ENCODE peak calls at places on chromosomes 4 and X, in eight cellular contexts. B, J, M, W, Z, R, V and O are unnamed samples.

GRCh38 chr4:3409571-3410091 is 32.1 kb upstream of the HGFAC start:
- DNase-seq in B (no peak), J (no peak), M (no peak), W (no peak), Z (no peak), R (no peak), V (no peak), O (no peak)

GRCh38 chrX:137058339-137059127 is 24.7 kb upstream of the GPR101 start:
- DNase-seq in B (no peak), J (no peak), M (no peak), W (no peak), Z (no peak), R (no peak), V (no peak), O (no peak)

GRCh38 chr4:154125340-154125739 is 336.5 kb upstream of the SFRP2 start:
- DNase-seq in B (no peak), J (no peak), M (no peak), W (no peak), Z (peak), R (no peak), V (no peak), O (no peak)

GRCh38 chr4:140326395-140326993 is 47.0 kb upstream of the SCOC start:
- DNase-seq in B (peak), J (peak), M (peak), W (peak), Z (peak), R (no peak), V (no peak), O (peak)

GRCh38 chr4:52574036-52574435 is 85.1 kb downstream of the USP46 start:
- DNase-seq in B (peak), J (peak), M (no peak), W (no peak), Z (no peak), R (no peak), V (no peak), O (peak)

GRCh38 chr4:186067757-186068385 is 1.1 kb upstream of the TLR3 start:
- DNase-seq in B (peak), J (peak), M (peak), W (peak), Z (peak), R (no peak), V (no peak), O (peak)

GRCh38 chrX:50704360-50704759 is 109.6 kb downstream of the SHROOM4 start:
- DNase-seq in B (peak), J (no peak), M (no peak), W (no peak), Z (no peak), R (no peak), V (no peak), O (peak)

GRCh38 chrX:38636949-38637819 is 75.8 kb downstream of the TSPAN7 start:
- DNase-seq in B (no peak), J (no peak), M (no peak), W (no peak), Z (no peak), R (no peak), V (no peak), O (no peak)

GRCh38 chr4:21991050-21991449 is 42.5 kb upstream of the KCNIP4 start:
- DNase-seq in B (peak), J (peak), M (no peak), W (no peak), Z (no peak), R (no peak), V (no peak), O (no peak)

GRCh38 chr4:175394213-175394612 is 417.9 kb downstream of the GPM6A start:
- DNase-seq in B (no peak), J (no peak), M (no peak), W (no peak), Z (peak), R (no peak), V (no peak), O (no peak)

GRCh38 chr4:7210818-7211217 is 18.5 kb downstream of the SORCS2 start:
- DNase-seq in B (peak), J (peak), M (no peak), W (no peak), Z (no peak), R (no peak), V (no peak), O (peak)

GRCh38 chrX:40158036-40158706 is 60.4 kb upstream of the BCOR start:
- DNase-seq in B (peak), J (peak), M (no peak), W (no peak), Z (no peak), R (no peak), V (peak), O (peak)

GRCh38 chr4:130026185-130026584 is 930.2 kb downstream of the C4orf33 start:
- DNase-seq in B (no peak), J (no peak), M (no peak), W (no peak), Z (no peak), R (no peak), V (no peak), O (no peak)

GRCh38 chr4:34323549-34324325 is 1920.6 kb downstream of the ARAP2 start:
- DNase-seq in B (peak), J (peak), M (no peak), W (no peak), Z (no peak), R (no peak), V (no peak), O (peak)

GRCh38 chrX:56281789-56282188 is 49.6 kb downstream of the KLF8 start:
- DNase-seq in B (peak), J (peak), M (peak), W (peak), Z (peak), R (no peak), V (no peak), O (no peak)